ENCODE peak calls at places on chromosomes 16 and 17, in six cellular contexts. One of them, this sample, is unnamed.

GRCh38 chr17:41707803-41708669 is 4.1 kb upstream of the GAST start:
- DNase-seq in anterior cingulate cortex: no peak
- DNase-seq in NCI-H1694 treated with DMSO at 0.1 percent for 48 hours: no peak
- DNase-seq in IMR-90: no peak
- DNase-seq in Daoy: no peak
- DNase-seq in Calu3: no peak
- DNase-seq in this sample: no peak

GRCh38 chr17:7707858-7708750 is 3.1 kb downstream of the EFNB3 start:
- DNase-seq in Calu3: no peak
- DNase-seq in NCI-H1694 treated with DMSO at 0.1 percent for 48 hours: no peak
- DNase-seq in Daoy: no peak
- DNase-seq in anterior cingulate cortex: no peak
- DNase-seq in IMR-90: no peak
- DNase-seq in this sample: no peak

GRCh38 chr17:76076765-76077581 is 2.0 kb upstream of the ZACN start:
- DNase-seq in NCI-H1694 treated with DMSO at 0.1 percent for 48 hours: no peak
- DNase-seq in anterior cingulate cortex: no peak
- DNase-seq in Daoy: no peak
- DNase-seq in IMR-90: peak
- DNase-seq in Calu3: no peak
- DNase-seq in this sample: no peak

GRCh38 chr17:1906622-1907021 is 76.8 kb downstream of the RPA1 start:
- DNase-seq in IMR-90: no peak
- DNase-seq in Daoy: no peak
- DNase-seq in NCI-H1694 treated with DMSO at 0.1 percent for 48 hours: no peak
- DNase-seq in Calu3: no peak
- DNase-seq in anterior cingulate cortex: no peak
- DNase-seq in this sample: no peak

GRCh38 chr17:82003411-82004381 is 19.0 kb downstream of the CENPX start:
- DNase-seq in NCI-H1694 treated with DMSO at 0.1 percent for 48 hours: no peak
- DNase-seq in anterior cingulate cortex: no peak
- DNase-seq in Calu3: peak
- DNase-seq in IMR-90: peak
- DNase-seq in Daoy: peak
- DNase-seq in this sample: no peak

GRCh38 chr17:76678330-76678729 is 32.4 kb downstream of the MXRA7 start:
- DNase-seq in Calu3: no peak
- DNase-seq in IMR-90: no peak
- DNase-seq in NCI-H1694 treated with DMSO at 0.1 percent for 48 hours: no peak
- DNase-seq in anterior cingulate cortex: no peak
- DNase-seq in Daoy: no peak
- DNase-seq in this sample: no peak

GRCh38 chr16:82880361-82880760 is 253.6 kb downstream of the CDH13 start:
- DNase-seq in NCI-H1694 treated with DMSO at 0.1 percent for 48 hours: no peak
- DNase-seq in Daoy: no peak
- DNase-seq in Calu3: no peak
- DNase-seq in IMR-90: no peak
- DNase-seq in anterior cingulate cortex: no peak
- DNase-seq in this sample: no peak

GRCh38 chr16:1757714-1758461 is 13.5 kb downstream of the NME3 start:
- DNase-seq in anterior cingulate cortex: no peak
- DNase-seq in Daoy: no peak
- DNase-seq in Calu3: no peak
- DNase-seq in IMR-90: no peak
- DNase-seq in NCI-H1694 treated with DMSO at 0.1 percent for 48 hours: no peak
- DNase-seq in this sample: no peak

GRCh38 chr16:82263456-82264159 is 93.6 kb upstream of the MPHOSPH6 start:
- DNase-seq in Daoy: peak
- DNase-seq in Calu3: peak
- DNase-seq in anterior cingulate cortex: peak
- DNase-seq in NCI-H1694 treated with DMSO at 0.1 percent for 48 hours: peak
- DNase-seq in IMR-90: peak
- DNase-seq in this sample: peak

GRCh38 chr17:65055708-65056638 is 567 bp downstream of the GNA13 start:
- DNase-seq in NCI-H1694 treated with DMSO at 0.1 percent for 48 hours: peak
- DNase-seq in IMR-90: peak
- DNase-seq in Calu3: peak
- DNase-seq in Daoy: peak
- DNase-seq in anterior cingulate cortex: peak
- DNase-seq in this sample: no peak

GRCh38 chr17:27491713-27492190 is 35.5 kb downstream of the KSR1 start:
- DNase-seq in anterior cingulate cortex: no peak
- DNase-seq in Daoy: no peak
- DNase-seq in NCI-H1694 treated with DMSO at 0.1 percent for 48 hours: peak
- DNase-seq in Calu3: no peak
- DNase-seq in IMR-90: no peak
- DNase-seq in this sample: peak

GRCh38 chr17:28763804-28764266 is 20.0 kb downstream of the TRAF4 start:
- DNase-seq in Calu3: peak
- DNase-seq in IMR-90: peak
- DNase-seq in anterior cingulate cortex: peak
- DNase-seq in NCI-H1694 treated with DMSO at 0.1 percent for 48 hours: peak
- DNase-seq in Daoy: peak
- DNase-seq in this sample: peak

GRCh38 chr16:3810198-3810664 is 70.3 kb downstream of the CREBBP start:
- DNase-seq in IMR-90: no peak
- DNase-seq in Calu3: no peak
- DNase-seq in Daoy: no peak
- DNase-seq in anterior cingulate cortex: no peak
- DNase-seq in NCI-H1694 treated with DMSO at 0.1 percent for 48 hours: no peak
- DNase-seq in this sample: no peak

GRCh38 chr17:5499790-5500189 is 13.4 kb downstream of the MIS12 start:
- DNase-seq in NCI-H1694 treated with DMSO at 0.1 percent for 48 hours: no peak
- DNase-seq in Daoy: no peak
- DNase-seq in Calu3: no peak
- DNase-seq in anterior cingulate cortex: no peak
- DNase-seq in IMR-90: no peak
- DNase-seq in this sample: peak

GRCh38 chr17:52762794-52763167 is 604.3 kb upstream of the CA10 start:
- DNase-seq in NCI-H1694 treated with DMSO at 0.1 percent for 48 hours: no peak
- DNase-seq in Calu3: no peak
- DNase-seq in anterior cingulate cortex: no peak
- DNase-seq in Daoy: no peak
- DNase-seq in IMR-90: no peak
- DNase-seq in this sample: no peak

GRCh38 chr17:48510761-48511604 is 19.8 kb downstream of the HOXB1 start:
- DNase-seq in Daoy: no peak
- DNase-seq in Calu3: no peak
- DNase-seq in anterior cingulate cortex: no peak
- DNase-seq in NCI-H1694 treated with DMSO at 0.1 percent for 48 hours: no peak
- DNase-seq in IMR-90: peak
- DNase-seq in this sample: no peak

GRCh38 chr16:4947722-4948503 is 10.2 kb upstream of the SEC14L5 start:
- DNase-seq in Calu3: no peak
- DNase-seq in IMR-90: no peak
- DNase-seq in anterior cingulate cortex: no peak
- DNase-seq in Daoy: no peak
- DNase-seq in NCI-H1694 treated with DMSO at 0.1 percent for 48 hours: peak
- DNase-seq in this sample: no peak

GRCh38 chr17:52134641-52135040 is 23.9 kb downstream of the CA10 start:
- DNase-seq in NCI-H1694 treated with DMSO at 0.1 percent for 48 hours: no peak
- DNase-seq in anterior cingulate cortex: no peak
- DNase-seq in IMR-90: no peak
- DNase-seq in Calu3: no peak
- DNase-seq in Daoy: no peak
- DNase-seq in this sample: no peak

GRCh38 chr17:82030470-82031302 is 792 bp upstream of the RAC3 start:
- DNase-seq in Calu3: no peak
- DNase-seq in Daoy: peak
- DNase-seq in anterior cingulate cortex: peak
- DNase-seq in IMR-90: peak
- DNase-seq in NCI-H1694 treated with DMSO at 0.1 percent for 48 hours: peak
- DNase-seq in this sample: peak

GRCh38 chr17:51597340-51597739 is 337.0 kb downstream of the UTP18 start:
- DNase-seq in Calu3: no peak
- DNase-seq in NCI-H1694 treated with DMSO at 0.1 percent for 48 hours: no peak
- DNase-seq in IMR-90: no peak
- DNase-seq in anterior cingulate cortex: no peak
- DNase-seq in Daoy: no peak
- DNase-seq in this sample: no peak

GRCh38 chr16:65908568-65908967 is 457.9 kb upstream of the CDH5 start:
- DNase-seq in anterior cingulate cortex: peak
- DNase-seq in IMR-90: no peak
- DNase-seq in NCI-H1694 treated with DMSO at 0.1 percent for 48 hours: no peak
- DNase-seq in Calu3: no peak
- DNase-seq in Daoy: no peak
- DNase-seq in this sample: no peak

GRCh38 chr17:15231851-15232516 is 33.1 kb downstream of the PMP22 start:
- DNase-seq in NCI-H1694 treated with DMSO at 0.1 percent for 48 hours: no peak
- DNase-seq in Calu3: no peak
- DNase-seq in Daoy: no peak
- DNase-seq in IMR-90: no peak
- DNase-seq in anterior cingulate cortex: peak
- DNase-seq in this sample: no peak

GRCh38 chr16:49589721-49590120 is 216.1 kb downstream of the C16orf78 start:
- DNase-seq in Calu3: no peak
- DNase-seq in anterior cingulate cortex: no peak
- DNase-seq in Daoy: no peak
- DNase-seq in NCI-H1694 treated with DMSO at 0.1 percent for 48 hours: no peak
- DNase-seq in IMR-90: no peak
- DNase-seq in this sample: no peak

GRCh38 chr16:15644306-15644961 is 1.5 kb upstream of the MARF1 start:
- DNase-seq in Calu3: no peak
- DNase-seq in NCI-H1694 treated with DMSO at 0.1 percent for 48 hours: peak
- DNase-seq in Daoy: peak
- DNase-seq in anterior cingulate cortex: no peak
- DNase-seq in IMR-90: no peak
- DNase-seq in this sample: peak

GRCh38 chr17:82942166-82943130 is 102.6 kb upstream of the ZNF750 start:
- DNase-seq in Calu3: no peak
- DNase-seq in Daoy: no peak
- DNase-seq in anterior cingulate cortex: no peak
- DNase-seq in NCI-H1694 treated with DMSO at 0.1 percent for 48 hours: no peak
- DNase-seq in IMR-90: no peak
- DNase-seq in this sample: no peak

GRCh38 chr16:80200079-80200478 is 340.7 kb upstream of the DYNLRB2 start:
- DNase-seq in Daoy: no peak
- DNase-seq in IMR-90: no peak
- DNase-seq in NCI-H1694 treated with DMSO at 0.1 percent for 48 hours: no peak
- DNase-seq in anterior cingulate cortex: no peak
- DNase-seq in Calu3: no peak
- DNase-seq in this sample: no peak

GRCh38 chr17:29615492-29616299 is 7.0 kb downstream of the CORO6 start:
- DNase-seq in NCI-H1694 treated with DMSO at 0.1 percent for 48 hours: peak
- DNase-seq in Calu3: peak
- DNase-seq in IMR-90: peak
- DNase-seq in Daoy: peak
- DNase-seq in anterior cingulate cortex: peak
- DNase-seq in this sample: peak

GRCh38 chr16:84730406-84731106 is 30.8 kb downstream of the USP10 start:
- DNase-seq in IMR-90: peak
- DNase-seq in Calu3: peak
- DNase-seq in anterior cingulate cortex: peak
- DNase-seq in Daoy: peak
- DNase-seq in NCI-H1694 treated with DMSO at 0.1 percent for 48 hours: peak
- DNase-seq in this sample: no peak

GRCh38 chr16:71883193-71883848 is 661 bp downstream of the ZNF821 start:
- DNase-seq in Calu3: peak
- DNase-seq in IMR-90: peak
- DNase-seq in Daoy: peak
- DNase-seq in anterior cingulate cortex: peak
- DNase-seq in NCI-H1694 treated with DMSO at 0.1 percent for 48 hours: no peak
- DNase-seq in this sample: peak